ENCODE peak calls at places on chromosomes 4 and X, in ten cellular contexts. One of them, this sample, is unnamed.

GRCh38 chrX:45449982-45450381 is 249.3 kb upstream of the DIPK2B start:
- DNase-seq in foreskin fibroblast: no peak
- DNase-seq in GM23248: no peak
- DNase-seq in trophoblast cell: peak; percentile 52
- DNase-seq in fibroblast of pulmonary artery: peak; percentile 31
- DNase-seq in lower lobe of right lung: no peak
- DNase-seq in AG09309: no peak
- DNase-seq in tibial artery: no peak
- DNase-seq in naive thymus-derived CD4-positive, alpha-beta T cell: no peak
- DNase-seq in BE2C: no peak
- DNase-seq in this sample: peak; percentile 53

GRCh38 chr4:156594619-156595018 is 377.0 kb downstream of the PDGFC start:
- DNase-seq in foreskin fibroblast: no peak
- DNase-seq in naive thymus-derived CD4-positive, alpha-beta T cell: no peak
- DNase-seq in tibial artery: peak; percentile 71
- DNase-seq in trophoblast cell: no peak
- DNase-seq in lower lobe of right lung: peak; percentile 51
- DNase-seq in AG09309: no peak
- DNase-seq in fibroblast of pulmonary artery: no peak
- DNase-seq in GM23248: no peak
- DNase-seq in BE2C: no peak
- DNase-seq in this sample: no peak

GRCh38 chr4:94534401-94535312 is 82.9 kb downstream of the PDLIM5 start:
- DNase-seq in GM23248: no peak
- DNase-seq in BE2C: no peak
- DNase-seq in foreskin fibroblast: no peak
- DNase-seq in fibroblast of pulmonary artery: peak; percentile 29
- DNase-seq in trophoblast cell: peak; percentile 84
- DNase-seq in naive thymus-derived CD4-positive, alpha-beta T cell: no peak
- DNase-seq in lower lobe of right lung: no peak
- DNase-seq in AG09309: no peak
- DNase-seq in tibial artery: no peak
- DNase-seq in this sample: no peak

GRCh38 chr4:128513664-128514484 is 226.3 kb upstream of the PGRMC2 start:
- DNase-seq in fibroblast of pulmonary artery: peak; percentile 45
- DNase-seq in trophoblast cell: no peak
- DNase-seq in foreskin fibroblast: no peak
- DNase-seq in BE2C: no peak
- DNase-seq in naive thymus-derived CD4-positive, alpha-beta T cell: peak; percentile 0
- DNase-seq in lower lobe of right lung: no peak
- DNase-seq in AG09309: no peak
- DNase-seq in tibial artery: no peak
- DNase-seq in GM23248: peak; percentile 55
- DNase-seq in this sample: no peak

GRCh38 chrX:124239911-124240310 is 92.5 kb upstream of the TEX13D start:
- DNase-seq in foreskin fibroblast: no peak
- DNase-seq in trophoblast cell: no peak
- DNase-seq in AG09309: no peak
- DNase-seq in GM23248: no peak
- DNase-seq in naive thymus-derived CD4-positive, alpha-beta T cell: no peak
- DNase-seq in tibial artery: no peak
- DNase-seq in fibroblast of pulmonary artery: no peak
- DNase-seq in lower lobe of right lung: no peak
- DNase-seq in BE2C: no peak
- DNase-seq in this sample: no peak

GRCh38 chrX:40173662-40174593 is 76.2 kb upstream of the BCOR start:
- DNase-seq in tibial artery: peak; percentile 63
- DNase-seq in GM23248: peak; percentile 62
- DNase-seq in BE2C: peak; percentile 50
- DNase-seq in trophoblast cell: peak; percentile 90
- DNase-seq in fibroblast of pulmonary artery: no peak
- DNase-seq in lower lobe of right lung: peak; percentile 76
- DNase-seq in foreskin fibroblast: no peak
- DNase-seq in naive thymus-derived CD4-positive, alpha-beta T cell: no peak
- DNase-seq in AG09309: no peak
- DNase-seq in this sample: no peak

GRCh38 chr4:118326585-118326984 is 26.2 kb downstream of the PRSS12 start:
- DNase-seq in naive thymus-derived CD4-positive, alpha-beta T cell: no peak
- DNase-seq in AG09309: no peak
- DNase-seq in GM23248: no peak
- DNase-seq in trophoblast cell: no peak
- DNase-seq in lower lobe of right lung: no peak
- DNase-seq in BE2C: no peak
- DNase-seq in fibroblast of pulmonary artery: no peak
- DNase-seq in foreskin fibroblast: no peak
- DNase-seq in tibial artery: no peak
- DNase-seq in this sample: no peak

GRCh38 chr4:187739771-187740170 is 255.8 kb upstream of the ZFP42 start:
- DNase-seq in tibial artery: no peak
- DNase-seq in lower lobe of right lung: no peak
- DNase-seq in foreskin fibroblast: no peak
- DNase-seq in fibroblast of pulmonary artery: no peak
- DNase-seq in GM23248: no peak
- DNase-seq in AG09309: no peak
- DNase-seq in trophoblast cell: no peak
- DNase-seq in BE2C: no peak
- DNase-seq in naive thymus-derived CD4-positive, alpha-beta T cell: no peak
- DNase-seq in this sample: no peak

GRCh38 chr4:140082399-140082758 is 71.6 kb downstream of the MAML3 start:
- DNase-seq in BE2C: no peak
- DNase-seq in AG09309: no peak
- DNase-seq in fibroblast of pulmonary artery: no peak
- DNase-seq in lower lobe of right lung: no peak
- DNase-seq in GM23248: no peak
- DNase-seq in naive thymus-derived CD4-positive, alpha-beta T cell: no peak
- DNase-seq in trophoblast cell: no peak
- DNase-seq in foreskin fibroblast: no peak
- DNase-seq in tibial artery: no peak
- DNase-seq in this sample: no peak

GRCh38 chr4:183503497-183504063 is 1.3 kb upstream of the ING2 start:
- DNase-seq in naive thymus-derived CD4-positive, alpha-beta T cell: no peak
- DNase-seq in BE2C: no peak
- DNase-seq in fibroblast of pulmonary artery: peak; percentile 3
- DNase-seq in foreskin fibroblast: no peak
- DNase-seq in GM23248: no peak
- DNase-seq in tibial artery: no peak
- DNase-seq in AG09309: no peak
- DNase-seq in lower lobe of right lung: no peak
- DNase-seq in trophoblast cell: no peak
- DNase-seq in this sample: no peak

GRCh38 chr4:16024009-16024408 is 59.8 kb downstream of the PROM1 start:
- DNase-seq in lower lobe of right lung: no peak
- DNase-seq in tibial artery: no peak
- DNase-seq in naive thymus-derived CD4-positive, alpha-beta T cell: no peak
- DNase-seq in BE2C: no peak
- DNase-seq in AG09309: peak; percentile 16
- DNase-seq in trophoblast cell: no peak
- DNase-seq in GM23248: peak; percentile 67
- DNase-seq in foreskin fibroblast: peak; percentile 73
- DNase-seq in fibroblast of pulmonary artery: no peak
- DNase-seq in this sample: no peak

GRCh38 chr4:3524920-3525319 is 7.3 kb downstream of the LRPAP1 start:
- DNase-seq in GM23248: no peak
- DNase-seq in naive thymus-derived CD4-positive, alpha-beta T cell: no peak
- DNase-seq in BE2C: no peak
- DNase-seq in lower lobe of right lung: peak; percentile 30
- DNase-seq in trophoblast cell: no peak
- DNase-seq in AG09309: no peak
- DNase-seq in foreskin fibroblast: no peak
- DNase-seq in tibial artery: peak; percentile 53
- DNase-seq in fibroblast of pulmonary artery: no peak
- DNase-seq in this sample: no peak

GRCh38 chr4:6269651-6270511 is at the start of gene WFS1:
- DNase-seq in GM23248: peak; percentile 99
- DNase-seq in trophoblast cell: peak; percentile 99
- DNase-seq in AG09309: peak; percentile 91
- DNase-seq in naive thymus-derived CD4-positive, alpha-beta T cell: peak; percentile 94
- DNase-seq in lower lobe of right lung: peak; percentile 97
- DNase-seq in BE2C: peak; percentile 99
- DNase-seq in foreskin fibroblast: peak; percentile 99
- DNase-seq in tibial artery: peak; percentile 100
- DNase-seq in fibroblast of pulmonary artery: peak; percentile 98
- DNase-seq in this sample: peak; percentile 69

GRCh38 chr4:89157488-89158024 is 46.2 kb downstream of the TIGD2 start:
- DNase-seq in tibial artery: no peak
- DNase-seq in BE2C: no peak
- DNase-seq in fibroblast of pulmonary artery: no peak
- DNase-seq in GM23248: no peak
- DNase-seq in foreskin fibroblast: no peak
- DNase-seq in lower lobe of right lung: no peak
- DNase-seq in trophoblast cell: peak; percentile 12
- DNase-seq in AG09309: no peak
- DNase-seq in naive thymus-derived CD4-positive, alpha-beta T cell: no peak
- DNase-seq in this sample: no peak

DNA sequence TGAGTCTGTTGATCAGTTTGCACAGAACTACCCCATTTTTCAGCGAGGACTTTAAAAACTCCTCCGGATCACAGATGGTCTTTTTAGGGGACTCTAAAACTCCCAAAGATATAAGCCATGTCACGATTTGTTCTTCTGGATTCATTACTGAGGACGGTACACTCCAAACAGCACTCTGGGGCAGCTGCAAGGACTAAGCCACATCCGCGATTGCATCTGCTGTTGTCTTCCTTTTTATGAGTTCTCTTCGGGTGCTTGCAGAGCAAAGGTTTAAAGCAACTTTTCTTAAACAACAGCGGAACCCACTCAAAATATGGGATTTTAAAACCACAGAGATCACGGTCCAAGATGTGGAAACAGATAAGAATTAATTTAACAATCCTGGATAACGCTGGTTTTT is at the start of gene ARHGEF6:
- DNase-seq in GM23248: peak; percentile 49
- DNase-seq in fibroblast of pulmonary artery: no peak
- DNase-seq in foreskin fibroblast: peak; percentile 27
- DNase-seq in BE2C: peak; percentile 9
- DNase-seq in naive thymus-derived CD4-positive, alpha-beta T cell: peak; percentile 28
- DNase-seq in tibial artery: no peak
- DNase-seq in lower lobe of right lung: no peak
- DNase-seq in trophoblast cell: no peak
- DNase-seq in AG09309: no peak
- DNase-seq in this sample: no peak
- H3K4me3 ChIP-seq in GM23248: peak within 1 kb of the TSS; percentile 70
- H3K4me3 ChIP-seq in fibroblast of pulmonary artery: no peak within 1 kb of the TSS
- H3K4me3 ChIP-seq in foreskin fibroblast: peak within 1 kb of the TSS; percentile 45
- H3K4me3 ChIP-seq in BE2C: peak within 1 kb of the TSS; percentile 49
- H3K4me3 ChIP-seq in naive thymus-derived CD4-positive, alpha-beta T cell: peak within 1 kb of the TSS; percentile 77
- H3K4me3 ChIP-seq in tibial artery: peak within 1 kb of the TSS; percentile 45
- H3K4me3 ChIP-seq in lower lobe of right lung: peak within 1 kb of the TSS; percentile 47
- H3K4me3 ChIP-seq in trophoblast cell: no peak within 1 kb of the TSS
- H3K4me3 ChIP-seq in AG09309: no peak within 1 kb of the TSS
- H3K4me3 ChIP-seq in this sample: no peak within 1 kb of the TSS

DNA sequence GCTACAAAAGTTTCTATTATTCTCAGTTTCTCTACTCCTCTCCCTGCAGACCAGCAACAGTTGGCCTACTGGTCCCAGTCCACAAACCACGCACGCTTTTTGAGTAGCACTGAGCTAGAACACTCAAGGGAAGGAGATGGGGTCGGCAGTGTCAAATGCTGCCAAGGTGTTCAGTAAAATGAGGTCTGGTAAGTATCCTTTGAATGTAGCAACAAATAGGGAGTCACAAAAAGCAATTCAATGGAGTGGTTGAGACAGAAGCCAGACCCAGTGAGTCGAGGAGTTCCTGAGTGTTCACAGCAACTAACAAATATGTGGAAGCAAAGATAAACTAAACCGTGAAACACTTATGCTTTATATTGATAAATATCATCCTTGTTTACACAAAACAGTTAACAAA is 355.7 kb downstream of the MID1IP1 start:
- DNase-seq in GM23248: no peak
- DNase-seq in AG09309: no peak
- DNase-seq in BE2C: no peak
- DNase-seq in naive thymus-derived CD4-positive, alpha-beta T cell: no peak
- DNase-seq in lower lobe of right lung: no peak
- DNase-seq in foreskin fibroblast: no peak
- DNase-seq in fibroblast of pulmonary artery: no peak
- DNase-seq in tibial artery: no peak
- DNase-seq in trophoblast cell: no peak
- DNase-seq in this sample: no peak
- H3K4me3 ChIP-seq in GM23248: no peak overlapping the region
- H3K4me3 ChIP-seq in AG09309: no peak overlapping the region
- H3K4me3 ChIP-seq in BE2C: no peak overlapping the region
- H3K4me3 ChIP-seq in naive thymus-derived CD4-positive, alpha-beta T cell: no peak overlapping the region
- H3K4me3 ChIP-seq in lower lobe of right lung: no peak overlapping the region
- H3K4me3 ChIP-seq in foreskin fibroblast: no peak overlapping the region
- H3K4me3 ChIP-seq in fibroblast of pulmonary artery: no peak overlapping the region
- H3K4me3 ChIP-seq in tibial artery: no peak overlapping the region
- H3K4me3 ChIP-seq in trophoblast cell: no peak overlapping the region
- H3K4me3 ChIP-seq in this sample: no peak overlapping the region

GRCh38 chrX:64975989-64976672 is at the start of gene ZC4H2:
- DNase-seq in foreskin fibroblast: peak; percentile 70
- DNase-seq in fibroblast of pulmonary artery: peak; percentile 82
- DNase-seq in lower lobe of right lung: peak; percentile 80
- DNase-seq in BE2C: peak; percentile 75
- DNase-seq in trophoblast cell: peak; percentile 47
- DNase-seq in naive thymus-derived CD4-positive, alpha-beta T cell: peak; percentile 57
- DNase-seq in AG09309: peak; percentile 17
- DNase-seq in tibial artery: peak; percentile 79
- DNase-seq in GM23248: peak; percentile 86
- DNase-seq in this sample: peak; percentile 19
- H3K4me3 ChIP-seq in foreskin fibroblast: peak within 1 kb of the TSS; percentile 74
- H3K4me3 ChIP-seq in fibroblast of pulmonary artery: peak within 1 kb of the TSS; percentile 72
- H3K4me3 ChIP-seq in lower lobe of right lung: peak within 1 kb of the TSS; percentile 64
- H3K4me3 ChIP-seq in BE2C: peak within 1 kb of the TSS; percentile 77
- H3K4me3 ChIP-seq in trophoblast cell: peak within 1 kb of the TSS; percentile 82
- H3K4me3 ChIP-seq in naive thymus-derived CD4-positive, alpha-beta T cell: peak within 1 kb of the TSS; percentile 62
- H3K4me3 ChIP-seq in AG09309: peak within 1 kb of the TSS; percentile 50
- H3K4me3 ChIP-seq in tibial artery: peak within 1 kb of the TSS; percentile 59
- H3K4me3 ChIP-seq in GM23248: peak within 1 kb of the TSS; percentile 93
- H3K4me3 ChIP-seq in this sample: peak within 1 kb of the TSS; percentile 65

GRCh38 chrX:22404297-22404696 is 131.6 kb downstream of the CBLL2 start:
- DNase-seq in tibial artery: no peak
- DNase-seq in AG09309: no peak
- DNase-seq in BE2C: no peak
- DNase-seq in GM23248: no peak
- DNase-seq in foreskin fibroblast: no peak
- DNase-seq in lower lobe of right lung: no peak
- DNase-seq in naive thymus-derived CD4-positive, alpha-beta T cell: no peak
- DNase-seq in trophoblast cell: no peak
- DNase-seq in fibroblast of pulmonary artery: no peak
- DNase-seq in this sample: no peak

GRCh38 chrX:22409418-22409817 is 136.7 kb downstream of the CBLL2 start:
- DNase-seq in lower lobe of right lung: no peak
- DNase-seq in fibroblast of pulmonary artery: no peak
- DNase-seq in BE2C: no peak
- DNase-seq in trophoblast cell: no peak
- DNase-seq in AG09309: no peak
- DNase-seq in naive thymus-derived CD4-positive, alpha-beta T cell: no peak
- DNase-seq in foreskin fibroblast: no peak
- DNase-seq in GM23248: no peak
- DNase-seq in tibial artery: no peak
- DNase-seq in this sample: no peak

DNA sequence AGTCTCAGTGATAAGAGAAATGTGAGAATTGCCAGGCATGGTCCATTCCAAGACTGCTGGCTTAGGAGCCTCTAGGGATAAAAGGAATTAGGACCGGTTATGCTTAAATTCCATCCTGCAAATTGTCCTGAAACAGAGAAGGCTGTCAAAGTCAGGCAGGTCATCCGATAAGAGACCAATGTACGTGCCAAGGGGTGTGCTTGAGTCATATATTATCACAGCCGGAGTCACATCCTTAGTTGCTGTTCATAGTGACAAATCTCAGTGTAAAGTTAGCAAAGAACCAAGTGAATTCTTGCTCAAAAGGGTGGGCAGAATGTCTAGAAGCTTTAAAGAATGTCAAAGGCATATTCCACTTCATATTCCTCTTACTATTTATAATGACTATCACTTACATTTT is 133.6 kb downstream of the CBLL2 start:
- DNase-seq in tibial artery: no peak
- DNase-seq in trophoblast cell: no peak
- DNase-seq in naive thymus-derived CD4-positive, alpha-beta T cell: no peak
- DNase-seq in fibroblast of pulmonary artery: no peak
- DNase-seq in AG09309: no peak
- DNase-seq in GM23248: no peak
- DNase-seq in foreskin fibroblast: no peak
- DNase-seq in BE2C: no peak
- DNase-seq in lower lobe of right lung: no peak
- DNase-seq in this sample: no peak
- H3K4me3 ChIP-seq in tibial artery: no peak overlapping the region
- H3K4me3 ChIP-seq in trophoblast cell: no peak overlapping the region
- H3K4me3 ChIP-seq in naive thymus-derived CD4-positive, alpha-beta T cell: no peak overlapping the region
- H3K4me3 ChIP-seq in fibroblast of pulmonary artery: no peak overlapping the region
- H3K4me3 ChIP-seq in AG09309: no peak overlapping the region
- H3K4me3 ChIP-seq in GM23248: no peak overlapping the region
- H3K4me3 ChIP-seq in foreskin fibroblast: no peak overlapping the region
- H3K4me3 ChIP-seq in BE2C: no peak overlapping the region
- H3K4me3 ChIP-seq in lower lobe of right lung: no peak overlapping the region
- H3K4me3 ChIP-seq in this sample: no peak overlapping the region

This sample was measured in keratinocyte.